ENCODE peak calls at places on chromosomes 3 and 15, in four cellular contexts. Y, O, H and G are unnamed samples.

GRCh38 chr15:33277689-33278088 is 33.1 kb upstream of the RYR3 start:
- DNase-seq in Y (no peak), O (no peak), H (no peak), G (peak; percentile 31)

GRCh38 chr3:28989646-28990089 is 291.2 kb upstream of the RBMS3 start:
- DNase-seq in Y (no peak), O (no peak), H (no peak), G (peak; percentile 87)

GRCh38 chr3:14890470-14890869 is 56.9 kb upstream of the NR2C2 start:
- DNase-seq in Y (no peak), O (peak; percentile 28), H (no peak), G (no peak)

GRCh38 chr3:194043516-194043915 is 92.4 kb upstream of the HES1 start:
- DNase-seq in Y (no peak), O (peak; percentile 59), H (peak; percentile 49), G (no peak)

GRCh38 chr3:8519774-8520448 is 18.3 kb downstream of the LMCD1 start:
- DNase-seq in Y (no peak), O (no peak), H (no peak), G (peak; percentile 45)

GRCh38 chr3:54841461-54841860 is 86.4 kb downstream of the LRTM1 start:
- DNase-seq in Y (no peak), O (no peak), H (no peak), G (no peak)

GRCh38 chr3:67647390-67647878 is 7.0 kb downstream of the SUCLG2 start:
- DNase-seq in Y (no peak), O (peak; percentile 92), H (peak; percentile 95), G (peak; percentile 86)

GRCh38 chr3:123331651-123332050 is 117.2 kb downstream of the ADCY5 start:
- DNase-seq in Y (no peak), O (no peak), H (no peak), G (no peak)

GRCh38 chr3:112132088-112132487 is 960 bp downstream of the GCSAM start:
- DNase-seq in Y (no peak), O (no peak), H (no peak), G (no peak)

GRCh38 chr3:148865039-148865438 is at the start of gene CPA3:
- DNase-seq in Y (no peak), O (no peak), H (no peak), G (no peak)

GRCh38 chr3:122727279-122727678 is 46.6 kb downstream of the PARP14 start:
- DNase-seq in Y (no peak), O (no peak), H (no peak), G (no peak)

GRCh38 chr3:101674518-101674917 is 2.4 kb downstream of the ZBTB11 start:
- DNase-seq in Y (no peak), O (no peak), H (no peak), G (no peak)

GRCh38 chr3:124774305-124774673 is 44.0 kb downstream of the UMPS start:
- DNase-seq in Y (peak; percentile 80), O (peak; percentile 89), H (peak; percentile 82), G (peak; percentile 55)

GRCh38 chr3:45546636-45547201 is 47.8 kb upstream of the LIMD1 start:
- DNase-seq in Y (peak; percentile 70), O (no peak), H (no peak), G (no peak)

GRCh38 chr3:106249159-106249558 is 380.3 kb upstream of the CBLB start:
- DNase-seq in Y (no peak), O (peak; percentile 15), H (peak; percentile 12), G (no peak)

GRCh38 chr15:44296625-44297524 is 8.4 kb downstream of the GOLM2 start:
- DNase-seq in Y (peak; percentile 50), O (peak; percentile 32), H (peak; percentile 53), G (no peak)

GRCh38 chr3:52522651-52523251 is 10.9 kb downstream of the NT5DC2 start:
- DNase-seq in Y (no peak), O (no peak), H (no peak), G (no peak)